ENCODE peak calls at places on chromosomes 16 and 17, in seven cellular contexts. C, S, L, M, Z, K and W are unnamed samples.

GRCh38 chr17:59165933-59166342 is 10.4 kb downstream of the PRR11 start:
- DNase-seq in C (no peak), S (no peak), L (no peak), M (peak), Z (peak), K (peak), W (peak)

GRCh38 chr17:10843806-10844205 is 5.9 kb upstream of the PIRT start:
- DNase-seq in C (peak), S (no peak), L (no peak), M (no peak), Z (no peak), K (no peak), W (peak)

GRCh38 chr17:45784583-45785372 is 658 bp downstream of the CRHR1 start:
- DNase-seq in C (no peak), S (no peak), L (peak), M (peak), Z (no peak), K (no peak), W (peak)

GRCh38 chr16:27313422-27314160 is at the start of gene IL4R:
- DNase-seq in C (peak), S (peak), L (peak), M (peak), Z (peak), K (peak), W (peak)

GRCh38 chr17:1485311-1485747 is 7.2 kb downstream of the MYO1C start:
- DNase-seq in C (no peak), S (no peak), L (peak), M (peak), Z (no peak), K (no peak), W (peak)

GRCh38 chr16:48291303-48291702 is 44.0 kb upstream of the ABCC11 start:
- DNase-seq in C (no peak), S (no peak), L (no peak), M (no peak), Z (peak), K (peak), W (no peak)

GRCh38 chr16:55240933-55241332 is 83.1 kb upstream of the IRX6 start:
- DNase-seq in C (no peak), S (no peak), L (no peak), M (peak), Z (no peak), K (no peak), W (no peak)

GRCh38 chr17:12896386-12896785 is 107.1 kb downstream of the ARHGAP44 start:
- DNase-seq in C (no peak), S (no peak), L (no peak), M (no peak), Z (no peak), K (peak), W (no peak)

GRCh38 chr16:983044-984030 is 1.8 kb downstream of the SOX8 start:
- DNase-seq in C (no peak), S (no peak), L (no peak), M (peak), Z (no peak), K (no peak), W (no peak)

GRCh38 chr17:80035687-80035936 is at the start of gene TBC1D16:
- DNase-seq in C (no peak), S (no peak), L (no peak), M (no peak), Z (no peak), K (no peak), W (peak)
- H3K27ac ChIP-seq in C (peak), S (peak), L (peak), M (peak), Z (peak), K (peak), W (peak)

DNA sequence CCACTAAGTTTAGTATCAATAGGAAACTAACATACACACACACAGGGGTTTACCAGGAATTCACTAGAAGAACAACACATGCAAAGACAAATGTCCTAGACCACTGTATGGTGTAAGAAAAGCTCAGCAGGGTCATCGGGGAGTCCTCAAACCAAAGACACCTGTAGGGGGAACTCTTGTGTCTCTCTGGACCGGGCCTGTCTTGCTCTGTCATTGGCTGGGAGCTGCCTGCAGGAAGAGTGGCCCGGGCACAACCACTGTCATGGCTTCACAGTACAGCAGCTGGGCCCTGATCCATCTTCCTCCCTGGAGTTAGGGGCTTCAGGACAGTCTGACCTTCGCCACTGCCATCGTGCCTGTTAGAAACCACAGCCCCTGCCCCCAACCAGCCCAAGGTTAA is 263.6 kb upstream of the DYNLRB2 start:
- DNase-seq in C (no peak), S (no peak), L (no peak), M (peak), Z (no peak), K (no peak), W (no peak)
- TF ChIP-seq CTCF in C (no peak), S (no peak), L (no peak), M (peak), Z (no peak), K (no peak), W (no peak)

GRCh38 chr16:68091604-68092261 is 6.6 kb downstream of the NFATC3 start:
- DNase-seq in C (no peak), S (no peak), L (no peak), M (no peak), Z (peak), K (peak), W (no peak)
- H3K27ac ChIP-seq in C (peak), S (no peak), L (no peak), M (no peak), Z (peak), K (peak), W (peak)

DNA sequence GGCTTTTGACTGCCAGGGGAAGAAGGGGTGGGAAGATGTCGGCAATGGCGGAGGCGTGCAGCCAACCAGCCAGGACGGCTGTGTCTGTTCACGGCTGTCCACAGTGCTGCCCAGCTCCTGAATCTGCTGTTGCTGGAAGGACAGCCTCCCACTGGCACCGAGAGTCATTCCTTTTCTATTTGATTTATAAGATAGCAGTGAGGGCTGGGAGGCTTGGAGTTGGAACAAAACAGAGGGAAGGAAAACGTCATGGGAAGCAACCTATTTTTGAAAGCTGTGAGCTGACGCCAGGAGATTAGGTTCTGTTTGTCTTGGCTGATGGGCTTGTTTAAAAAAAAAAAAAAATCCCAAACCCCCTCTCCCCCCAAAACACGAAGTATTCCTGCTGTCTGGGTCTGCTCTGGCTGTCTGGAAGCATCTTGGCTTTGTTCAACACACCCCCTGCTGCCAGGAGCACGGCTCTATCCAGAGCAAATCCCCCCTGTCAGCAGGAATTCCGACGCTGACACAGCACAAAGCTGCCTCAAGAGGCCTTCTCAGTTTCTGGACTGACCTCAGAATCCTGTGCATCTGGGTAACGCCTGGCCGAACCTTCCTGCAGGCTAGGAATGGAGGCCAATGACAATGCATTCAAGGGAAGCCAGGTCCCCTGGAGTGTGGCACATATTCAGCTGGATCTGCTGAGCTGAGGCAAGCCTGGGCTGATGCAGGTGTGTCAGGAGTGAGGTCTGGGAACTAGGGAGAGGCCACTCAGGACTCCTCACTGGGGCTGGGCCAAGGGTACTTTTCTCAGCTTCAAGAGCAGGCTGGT is 41.0 kb upstream of the SREBF1 start:
- DNase-seq in C (peak), S (peak), L (peak), M (peak), Z (no peak), K (peak), W (peak)
- TF ChIP-seq CTCF in C (no peak), S (no peak), L (peak), M (no peak), Z (no peak), K (peak), W (peak)